ENCODE peak calls at places on chromosomes 2 and 18, in four cellular contexts. P is NCI-H226; S is stimulated activated CD4-positive, alpha-beta T cell treated with anti-CD3 and anti-CD28 coated beads, Interleukin-12 subunit alpha, Interleukin-12 subunit beta, amount 100 ng/mL, for 48 hours; F is OCI-M1. H is an unnamed sample.

GRCh38 chr18:2805970-2806943 is 40.5 kb upstream of the EMILIN2 start:
- DNase-seq in P (no peak), S (no peak), F (no peak), H (peak; percentile 61)

GRCh38 chr2:129753261-129753660 is 226.2 kb upstream of the RAB6C start:
- DNase-seq in S (no peak), F (no peak), P (no peak), H (no peak)

GRCh38 chr2:101340141-101340541 is 31.6 kb upstream of the RNF149 start:
- DNase-seq in F (peak; percentile 26), S (no peak), P (no peak), H (peak; percentile 22)

GRCh38 chr2:133504566-133505505 is 63.4 kb downstream of the NCKAP5 start:
- DNase-seq in S (no peak), P (peak; percentile 37), F (no peak), H (peak; percentile 12)

GRCh38 chr18:79517322-79517721 is 121.6 kb downstream of the NFATC1 start:
- DNase-seq in S (peak; percentile 54), F (peak; percentile 24), P (no peak), H (no peak)

GRCh38 chr2:96884299-96885156 is 14.6 kb upstream of the SEMA4C start:
- DNase-seq in S (no peak), F (no peak), P (no peak), H (no peak)

GRCh38 chr2:199734651-199735050 is 116.3 kb downstream of the FTCDNL1 start:
- DNase-seq in S (no peak), F (no peak), P (no peak), H (no peak)

GRCh38 chr18:44098551-44099098 is 582.1 kb upstream of the SETBP1 start:
- DNase-seq in S (no peak), F (peak; percentile 84), P (no peak), H (peak; percentile 17)

GRCh38 chr2:138787053-138787666 is 7.0 kb upstream of the NXPH2 start:
- DNase-seq in S (no peak), P (peak; percentile 19), F (peak; percentile 58), H (peak; percentile 47)

GRCh38 chr2:118310016-118310877 is 222.0 kb downstream of the INSIG2 start:
- DNase-seq in S (peak; percentile 55), P (no peak), F (no peak), H (peak; percentile 7)